ENCODE peak calls at places on chromosomes 7 and 10, in four cellular contexts. One of them, this sample, is unnamed.

GRCh38 chr7:101362334-101363195 is at the start of gene COL26A1:
- DNase-seq in SK-N-SH: peak; percentile 92
- DNase-seq in HepG2: no peak
- DNase-seq in GM12878: no peak
- DNase-seq in this sample: no peak

GRCh38 chr10:79260803-79261740 is 86.2 kb upstream of the PPIF start:
- DNase-seq in SK-N-SH: peak; percentile 86
- DNase-seq in HepG2: peak; percentile 58
- DNase-seq in GM12878: no peak
- DNase-seq in this sample: peak; percentile 36

GRCh38 chr7:1548944-1549343 is 7.1 kb downstream of the TMEM184A start:
- DNase-seq in SK-N-SH: no peak
- DNase-seq in HepG2: no peak
- DNase-seq in GM12878: no peak
- DNase-seq in this sample: no peak

GRCh38 chr7:26208040-26208439 is 6.5 kb downstream of the CBX3 start:
- DNase-seq in SK-N-SH: peak; percentile 58
- DNase-seq in HepG2: no peak
- DNase-seq in GM12878: no peak
- DNase-seq in this sample: no peak

GRCh38 chr7:129271500-129272355 is 46.9 kb downstream of the AHCYL2 start:
- DNase-seq in SK-N-SH: peak; percentile 57
- DNase-seq in HepG2: peak; percentile 64
- DNase-seq in GM12878: peak; percentile 21
- DNase-seq in this sample: peak; percentile 56

GRCh38 chr10:132654708-132655661 is 117.4 kb downstream of the INPP5A start:
- DNase-seq in SK-N-SH: peak; percentile 95
- DNase-seq in HepG2: peak; percentile 20
- DNase-seq in GM12878: no peak
- DNase-seq in this sample: peak; percentile 30

GRCh38 chr7:123096434-123096833 is 100.9 kb upstream of the TAS2R16 start:
- DNase-seq in SK-N-SH: no peak
- DNase-seq in HepG2: no peak
- DNase-seq in GM12878: no peak
- DNase-seq in this sample: no peak

GRCh38 chr7:47715631-47716068 is 133.7 kb upstream of the TNS3 start:
- DNase-seq in SK-N-SH: no peak
- DNase-seq in HepG2: peak; percentile 80
- DNase-seq in GM12878: no peak
- DNase-seq in this sample: no peak

GRCh38 chr7:151251926-151252835 is 3.7 kb upstream of the SMARCD3 start:
- DNase-seq in SK-N-SH: peak; percentile 100
- DNase-seq in HepG2: no peak
- DNase-seq in GM12878: no peak
- DNase-seq in this sample: no peak

GRCh38 chr10:42937048-42937447 is 139.8 kb upstream of the RET start:
- DNase-seq in SK-N-SH: no peak
- DNase-seq in HepG2: no peak
- DNase-seq in GM12878: no peak
- DNase-seq in this sample: no peak

GRCh38 chr10:34295142-34295548 is 520.0 kb downstream of the PARD3 start:
- DNase-seq in SK-N-SH: no peak
- DNase-seq in HepG2: no peak
- DNase-seq in GM12878: no peak
- DNase-seq in this sample: no peak

GRCh38 chr7:154503962-154504550 is 451.9 kb downstream of the DPP6 start:
- DNase-seq in SK-N-SH: peak; percentile 47
- DNase-seq in HepG2: peak; percentile 19
- DNase-seq in GM12878: no peak
- DNase-seq in this sample: peak; percentile 32

GRCh38 chr10:133093291-133093690 is 5.6 kb downstream of the ADGRA1 start:
- DNase-seq in SK-N-SH: no peak
- DNase-seq in HepG2: no peak
- DNase-seq in GM12878: no peak
- DNase-seq in this sample: no peak

GRCh38 chr7:89845952-89846351 is 308.3 kb upstream of the STEAP1 start:
- DNase-seq in SK-N-SH: no peak
- DNase-seq in HepG2: no peak
- DNase-seq in GM12878: no peak
- DNase-seq in this sample: no peak

GRCh38 chr10:119209736-119210355 is 2.5 kb downstream of the GRK5 start:
- DNase-seq in SK-N-SH: no peak
- DNase-seq in HepG2: no peak
- DNase-seq in GM12878: no peak
- DNase-seq in this sample: no peak

GRCh38 chr7:5452937-5453540 is 29.4 kb upstream of the TNRC18 start:
- DNase-seq in SK-N-SH: peak; percentile 61
- DNase-seq in HepG2: no peak
- DNase-seq in GM12878: no peak
- DNase-seq in this sample: peak; percentile 76

GRCh38 chr7:34061175-34061574 is 155.8 kb downstream of the BMPER start:
- DNase-seq in SK-N-SH: no peak
- DNase-seq in HepG2: no peak
- DNase-seq in GM12878: no peak
- DNase-seq in this sample: no peak

GRCh38 chr10:76981251-76981650 is 656.4 kb downstream of the KCNMA1 start:
- DNase-seq in SK-N-SH: no peak
- DNase-seq in HepG2: no peak
- DNase-seq in GM12878: no peak
- DNase-seq in this sample: no peak

GRCh38 chr7:50661345-50662058 is 96.3 kb upstream of the DDC start:
- DNase-seq in SK-N-SH: no peak
- DNase-seq in HepG2: no peak
- DNase-seq in GM12878: no peak
- DNase-seq in this sample: no peak

GRCh38 chr7:30654296-30655090 is 27.8 kb downstream of the CRHR2 start:
- DNase-seq in SK-N-SH: no peak
- DNase-seq in HepG2: no peak
- DNase-seq in GM12878: no peak
- DNase-seq in this sample: no peak

GRCh38 chr10:61280303-61280702 is 172.9 kb downstream of the TMEM26 start:
- DNase-seq in SK-N-SH: no peak
- DNase-seq in HepG2: no peak
- DNase-seq in GM12878: no peak
- DNase-seq in this sample: no peak

GRCh38 chr7:152571031-152571430 is 104.9 kb downstream of the XRCC2 start:
- DNase-seq in SK-N-SH: no peak
- DNase-seq in HepG2: no peak
- DNase-seq in GM12878: no peak
- DNase-seq in this sample: no peak

GRCh38 chr10:11110499-11110898 is 92.8 kb downstream of the CELF2 start:
- DNase-seq in SK-N-SH: no peak
- DNase-seq in HepG2: no peak
- DNase-seq in GM12878: no peak
- DNase-seq in this sample: no peak

GRCh38 chr10:77737608-77738007 is 100.0 kb upstream of the KCNMA1 start:
- DNase-seq in SK-N-SH: no peak
- DNase-seq in HepG2: no peak
- DNase-seq in GM12878: no peak
- DNase-seq in this sample: no peak

GRCh38 chr7:111173528-111173927 is 82.6 kb downstream of the LRRN3 start:
- DNase-seq in SK-N-SH: no peak
- DNase-seq in HepG2: no peak
- DNase-seq in GM12878: no peak
- DNase-seq in this sample: no peak

GRCh38 chr10:120131183-120131582 is 238.7 kb downstream of the SEC23IP start:
- DNase-seq in SK-N-SH: no peak
- DNase-seq in HepG2: no peak
- DNase-seq in GM12878: no peak
- DNase-seq in this sample: peak; percentile 64

GRCh38 chr7:22238354-22239311 is 118.3 kb downstream of the RAPGEF5 start:
- DNase-seq in SK-N-SH: no peak
- DNase-seq in HepG2: no peak
- DNase-seq in GM12878: no peak
- DNase-seq in this sample: no peak

GRCh38 chr10:33116293-33116697 is 158.3 kb upstream of the ITGB1 start:
- DNase-seq in SK-N-SH: peak; percentile 60
- DNase-seq in HepG2: peak; percentile 53
- DNase-seq in GM12878: no peak
- DNase-seq in this sample: peak; percentile 56

DNA sequence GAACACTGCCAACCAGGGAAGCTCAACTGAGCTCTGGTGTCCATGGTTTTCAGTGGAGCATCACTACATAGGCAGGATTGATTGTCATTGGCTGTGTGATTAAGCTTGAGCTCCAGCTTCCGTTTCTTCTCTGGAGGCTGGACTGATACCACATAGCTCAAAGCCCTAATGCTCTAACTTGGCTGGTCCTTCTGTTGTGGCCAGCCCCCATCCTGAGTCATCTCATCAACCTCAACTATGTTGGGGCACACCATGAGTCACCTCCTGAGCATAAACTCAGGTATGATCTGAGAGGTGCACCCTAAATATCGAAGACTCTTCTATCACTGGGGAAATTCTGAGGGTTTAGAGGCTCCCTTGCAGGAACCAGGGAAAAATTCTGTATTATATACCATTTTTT is 114.5 kb upstream of the INHBA start:
- DNase-seq in SK-N-SH: no peak
- DNase-seq in HepG2: no peak
- DNase-seq in GM12878: no peak
- DNase-seq in this sample: no peak
- TF ChIP-seq YY1 in SK-N-SH: no peak
- TF ChIP-seq YY1 in HepG2: no peak
- TF ChIP-seq YY1 in GM12878: no peak
- TF ChIP-seq YY1 in this sample: no peak

DNA sequence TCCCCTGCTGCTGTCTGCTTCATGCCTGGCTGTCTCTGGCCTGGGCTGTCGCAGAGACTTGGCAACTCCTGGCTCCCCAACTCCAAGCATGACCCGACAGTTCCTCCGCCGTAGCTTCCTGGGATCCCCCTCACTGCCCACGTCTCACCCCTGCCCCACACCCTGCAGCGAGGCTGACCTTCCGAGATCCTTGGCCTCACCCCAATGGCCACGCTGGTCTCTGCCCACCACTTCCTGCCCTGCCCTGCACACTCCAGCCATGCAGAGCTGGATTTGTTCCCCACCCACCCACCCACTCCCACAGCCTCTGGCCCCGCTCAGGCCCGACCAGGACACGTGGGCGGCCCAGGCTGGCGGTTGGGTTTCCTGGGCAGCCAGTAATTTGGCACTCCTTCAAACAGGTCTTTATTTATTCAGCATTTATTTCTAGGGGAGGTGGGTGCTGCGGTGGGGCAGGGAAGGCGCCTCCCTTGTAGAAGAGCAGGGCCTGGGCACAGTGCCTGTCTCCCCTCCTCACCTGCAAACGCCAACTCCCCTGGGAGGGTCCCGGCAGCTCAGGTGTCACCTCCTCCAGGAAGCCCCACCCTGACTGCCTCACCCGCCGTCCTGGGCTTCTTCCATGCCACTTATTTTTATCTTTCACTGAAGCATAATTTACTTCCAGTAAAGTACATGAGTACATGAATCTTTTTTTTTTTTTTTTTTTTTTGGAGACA is 25.5 kb downstream of the GTF2IRD1 start:
- DNase-seq in SK-N-SH: peak; percentile 70
- DNase-seq in HepG2: no peak
- DNase-seq in GM12878: no peak
- DNase-seq in this sample: no peak
- TF ChIP-seq YY1 in SK-N-SH: no peak
- TF ChIP-seq YY1 in HepG2: no peak
- TF ChIP-seq YY1 in GM12878: no peak
- TF ChIP-seq YY1 in this sample: no peak

GRCh38 chr7:104982773-104983619 is 31.0 kb upstream of the KMT2E start:
- DNase-seq in SK-N-SH: no peak
- DNase-seq in HepG2: no peak
- DNase-seq in GM12878: no peak
- DNase-seq in this sample: no peak

GRCh38 chr7:104985259-104985617 is 28.8 kb upstream of the KMT2E start:
- DNase-seq in SK-N-SH: no peak
- DNase-seq in HepG2: no peak
- DNase-seq in GM12878: no peak
- DNase-seq in this sample: no peak

GRCh38 chr7:104984591-104985258 is 29.3 kb upstream of the KMT2E start:
- DNase-seq in SK-N-SH: no peak
- DNase-seq in HepG2: no peak
- DNase-seq in GM12878: no peak
- DNase-seq in this sample: no peak

GRCh38 chr7:104983620-104984539 is 30.1 kb upstream of the KMT2E start:
- DNase-seq in SK-N-SH: peak; percentile 95
- DNase-seq in HepG2: peak; percentile 81
- DNase-seq in GM12878: peak; percentile 42
- DNase-seq in this sample: peak; percentile 72

DNA sequence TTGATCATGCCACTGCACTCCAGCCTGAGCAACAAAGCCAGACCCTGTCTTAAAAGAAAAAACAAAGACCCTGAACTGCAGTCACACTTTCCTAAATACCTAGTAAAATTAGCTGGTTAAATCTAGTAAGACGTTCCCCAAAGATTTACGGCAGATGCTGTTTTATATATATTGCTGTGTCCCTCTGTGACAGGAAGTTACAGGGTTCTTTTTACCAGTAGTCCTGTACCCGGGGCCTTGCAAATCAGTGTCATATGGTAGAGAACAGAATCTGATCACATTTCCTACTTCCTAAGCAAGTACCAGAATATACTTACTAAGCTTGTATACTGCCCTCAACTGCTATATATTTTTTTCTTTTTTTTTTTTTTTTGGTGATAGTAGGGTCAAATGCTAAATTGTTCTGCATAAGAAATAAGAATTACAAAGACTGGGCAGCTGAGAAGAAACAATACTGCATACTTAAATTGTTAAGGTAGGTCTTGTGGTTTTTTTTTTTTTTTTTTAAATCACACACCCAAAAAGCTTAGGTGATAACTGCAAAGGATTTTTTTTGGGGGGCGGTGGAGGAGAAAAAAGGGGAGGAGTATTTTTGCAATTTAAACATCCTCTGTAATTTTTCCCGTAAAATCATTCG is 27.3 kb upstream of the KMT2E start:
- DNase-seq in SK-N-SH: no peak
- DNase-seq in HepG2: no peak
- DNase-seq in GM12878: no peak
- DNase-seq in this sample: no peak
- TF ChIP-seq YY1 in SK-N-SH: no peak
- TF ChIP-seq YY1 in HepG2: no peak
- TF ChIP-seq YY1 in GM12878: no peak
- TF ChIP-seq YY1 in this sample: no peak

GRCh38 chr10:103890194-103890658 is 27.8 kb downstream of the STN1 start:
- DNase-seq in SK-N-SH: no peak
- DNase-seq in HepG2: peak; percentile 39
- DNase-seq in GM12878: no peak
- DNase-seq in this sample: no peak
- TF ChIP-seq YY1 in SK-N-SH: no peak
- TF ChIP-seq YY1 in HepG2: no peak
- TF ChIP-seq YY1 in GM12878: no peak
- TF ChIP-seq YY1 in this sample: no peak

DNA sequence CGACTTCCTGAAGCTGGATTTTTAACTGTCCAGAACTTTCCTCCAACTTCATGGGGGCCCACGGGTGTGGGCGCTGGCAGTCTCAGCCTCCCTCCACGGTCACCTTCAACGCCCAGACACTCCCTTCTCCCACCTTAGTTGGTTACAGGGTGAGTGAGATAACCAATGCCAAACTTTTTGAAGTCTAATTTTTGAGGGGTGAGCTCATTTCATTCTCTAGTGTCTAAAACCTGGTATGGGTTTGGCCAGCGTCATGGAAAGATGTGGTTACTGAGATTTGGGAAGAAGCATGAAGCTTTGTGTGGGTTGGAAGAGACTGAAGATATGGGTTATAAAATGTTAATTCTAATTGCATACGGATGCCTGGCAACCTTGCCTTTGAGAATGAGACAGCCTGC is 3.3 kb downstream of the FZD1 start:
- DNase-seq in SK-N-SH: no peak
- DNase-seq in HepG2: no peak
- DNase-seq in GM12878: no peak
- DNase-seq in this sample: no peak
- TF ChIP-seq YY1 in SK-N-SH: no peak
- TF ChIP-seq YY1 in HepG2: no peak
- TF ChIP-seq YY1 in GM12878: no peak
- TF ChIP-seq YY1 in this sample: no peak